ENCODE peak calls at places on chromosomes 1 and 21, in five cellular contexts. One of them, this sample, is unnamed.

GRCh38 chr1:168535536-168535935 is 8.3 kb downstream of the XCL2 start:
- DNase-seq in sigmoid colon: no peak
- DNase-seq in esophagus muscularis mucosa: no peak
- DNase-seq in HCT116: no peak
- DNase-seq in HL-60: peak
- DNase-seq in this sample: no peak

GRCh38 chr21:41283211-41283818 is 33.3 kb upstream of the FAM3B start:
- DNase-seq in sigmoid colon: no peak
- DNase-seq in HCT116: peak
- DNase-seq in HL-60: peak
- DNase-seq in esophagus muscularis mucosa: peak
- DNase-seq in this sample: peak

GRCh38 chr1:78038491-78038939 is 7.3 kb upstream of the GIPC2 start:
- DNase-seq in sigmoid colon: no peak
- DNase-seq in HCT116: no peak
- DNase-seq in HL-60: no peak
- DNase-seq in esophagus muscularis mucosa: no peak
- DNase-seq in this sample: no peak

GRCh38 chr21:32499249-32500055 is 85.9 kb downstream of the TCP10L start:
- DNase-seq in HCT116: no peak
- DNase-seq in sigmoid colon: peak
- DNase-seq in HL-60: no peak
- DNase-seq in esophagus muscularis mucosa: no peak
- DNase-seq in this sample: no peak

GRCh38 chr1:113048064-113048463 is 24.9 kb upstream of the LRIG2 start:
- DNase-seq in HCT116: no peak
- DNase-seq in HL-60: no peak
- DNase-seq in sigmoid colon: no peak
- DNase-seq in esophagus muscularis mucosa: no peak
- DNase-seq in this sample: no peak

GRCh38 chr1:67566803-67567202 is 118.2 kb upstream of the GADD45A start:
- DNase-seq in esophagus muscularis mucosa: no peak
- DNase-seq in HL-60: no peak
- DNase-seq in HCT116: no peak
- DNase-seq in sigmoid colon: no peak
- DNase-seq in this sample: no peak

GRCh38 chr1:198534540-198535413 is 5.7 kb downstream of the ATP6V1G3 start:
- DNase-seq in sigmoid colon: no peak
- DNase-seq in HCT116: no peak
- DNase-seq in HL-60: no peak
- DNase-seq in esophagus muscularis mucosa: no peak
- DNase-seq in this sample: no peak

GRCh38 chr1:90926971-90927370 is 94.9 kb downstream of the ZNF644 start:
- DNase-seq in esophagus muscularis mucosa: no peak
- DNase-seq in HCT116: no peak
- DNase-seq in sigmoid colon: no peak
- DNase-seq in HL-60: no peak
- DNase-seq in this sample: no peak

GRCh38 chr1:1783320-1783719 is 5.0 kb upstream of the NADK start:
- DNase-seq in esophagus muscularis mucosa: no peak
- DNase-seq in HCT116: no peak
- DNase-seq in HL-60: no peak
- DNase-seq in sigmoid colon: no peak
- DNase-seq in this sample: no peak

GRCh38 chr1:197356723-197357533 is 88.9 kb downstream of the CRB1 start:
- DNase-seq in esophagus muscularis mucosa: no peak
- DNase-seq in HL-60: peak
- DNase-seq in sigmoid colon: no peak
- DNase-seq in HCT116: peak
- DNase-seq in this sample: peak

GRCh38 chr1:201946224-201946908 is at the start of gene LMOD1:
- DNase-seq in HCT116: no peak
- DNase-seq in sigmoid colon: peak
- DNase-seq in HL-60: no peak
- DNase-seq in esophagus muscularis mucosa: peak
- DNase-seq in this sample: no peak

GRCh38 chr1:24952413-24952841 is 22.4 kb upstream of the RUNX3 start:
- DNase-seq in sigmoid colon: no peak
- DNase-seq in HCT116: no peak
- DNase-seq in HL-60: peak
- DNase-seq in esophagus muscularis mucosa: no peak
- DNase-seq in this sample: no peak

GRCh38 chr21:46094401-46095105 is 3.4 kb upstream of the COL6A2 start:
- DNase-seq in esophagus muscularis mucosa: peak
- DNase-seq in HL-60: no peak
- DNase-seq in HCT116: no peak
- DNase-seq in sigmoid colon: no peak
- DNase-seq in this sample: no peak

GRCh38 chr1:185734929-185735666 is 907 bp downstream of the HMCN1 start:
- DNase-seq in sigmoid colon: no peak
- DNase-seq in HCT116: no peak
- DNase-seq in esophagus muscularis mucosa: no peak
- DNase-seq in HL-60: no peak
- DNase-seq in this sample: no peak

GRCh38 chr1:30755334-30755733 is 2.2 kb downstream of the LAPTM5 start:
- DNase-seq in sigmoid colon: no peak
- DNase-seq in HCT116: no peak
- DNase-seq in esophagus muscularis mucosa: no peak
- DNase-seq in HL-60: no peak
- DNase-seq in this sample: no peak
- H3K4me3 ChIP-seq in sigmoid colon: no peak
- H3K4me3 ChIP-seq in HCT116: no peak
- H3K4me3 ChIP-seq in esophagus muscularis mucosa: peak
- H3K4me3 ChIP-seq in HL-60: peak
- H3K4me3 ChIP-seq in this sample: no peak

DNA sequence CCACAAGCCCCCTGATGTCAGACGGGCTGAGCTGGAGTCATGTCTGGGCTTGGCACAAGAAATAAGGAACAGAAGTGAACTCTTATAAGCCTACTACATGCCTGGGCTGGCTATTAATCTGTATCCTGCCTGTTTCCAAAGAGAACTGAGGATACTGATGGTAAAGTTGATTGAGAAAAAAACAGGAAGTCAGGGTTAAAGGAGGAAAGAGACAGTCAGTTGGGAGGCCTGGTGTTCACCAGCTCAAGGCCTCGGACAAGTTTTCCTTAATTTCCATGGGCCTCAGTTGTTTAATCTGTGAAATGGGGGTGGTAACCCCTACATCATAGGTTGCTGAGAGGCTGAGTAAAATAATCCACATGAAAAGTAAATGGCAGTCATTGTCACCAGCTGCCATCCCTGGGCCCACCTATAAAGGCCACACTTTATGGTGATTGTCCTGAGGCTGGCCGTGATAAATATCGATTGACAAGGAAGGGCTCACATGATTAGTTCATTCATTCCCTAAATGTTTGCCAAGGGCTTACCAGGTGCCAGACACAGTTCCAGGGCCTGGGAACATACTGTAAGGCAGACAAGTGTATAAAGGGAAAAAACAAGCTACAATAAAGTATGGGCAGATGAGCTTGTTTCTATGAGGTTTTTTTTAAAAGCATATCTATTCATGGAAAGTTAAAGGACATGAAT is 2.8 kb downstream of the ALDH4A1 start:
- DNase-seq in HL-60: no peak
- DNase-seq in sigmoid colon: no peak
- DNase-seq in HCT116: no peak
- DNase-seq in esophagus muscularis mucosa: no peak
- DNase-seq in this sample: no peak
- TF ChIP-seq POLR2AphosphoS5 in HL-60: no peak
- TF ChIP-seq POLR2AphosphoS5 in sigmoid colon: no peak
- TF ChIP-seq POLR2AphosphoS5 in HCT116: no peak
- TF ChIP-seq POLR2AphosphoS5 in esophagus muscularis mucosa: no peak
- TF ChIP-seq POLR2AphosphoS5 in this sample: no peak

GRCh38 chr1:218081358-218081757 is 203.7 kb upstream of the RRP15 start:
- DNase-seq in esophagus muscularis mucosa: no peak
- DNase-seq in HL-60: no peak
- DNase-seq in sigmoid colon: no peak
- DNase-seq in HCT116: no peak
- DNase-seq in this sample: no peak

GRCh38 chr1:218079820-218080219 is 205.3 kb upstream of the RRP15 start:
- DNase-seq in esophagus muscularis mucosa: no peak
- DNase-seq in sigmoid colon: no peak
- DNase-seq in HCT116: no peak
- DNase-seq in HL-60: no peak
- DNase-seq in this sample: no peak

GRCh38 chr1:218079379-218079778 is 205.7 kb upstream of the RRP15 start:
- DNase-seq in sigmoid colon: no peak
- DNase-seq in HCT116: no peak
- DNase-seq in HL-60: no peak
- DNase-seq in esophagus muscularis mucosa: no peak
- DNase-seq in this sample: no peak

DNA sequence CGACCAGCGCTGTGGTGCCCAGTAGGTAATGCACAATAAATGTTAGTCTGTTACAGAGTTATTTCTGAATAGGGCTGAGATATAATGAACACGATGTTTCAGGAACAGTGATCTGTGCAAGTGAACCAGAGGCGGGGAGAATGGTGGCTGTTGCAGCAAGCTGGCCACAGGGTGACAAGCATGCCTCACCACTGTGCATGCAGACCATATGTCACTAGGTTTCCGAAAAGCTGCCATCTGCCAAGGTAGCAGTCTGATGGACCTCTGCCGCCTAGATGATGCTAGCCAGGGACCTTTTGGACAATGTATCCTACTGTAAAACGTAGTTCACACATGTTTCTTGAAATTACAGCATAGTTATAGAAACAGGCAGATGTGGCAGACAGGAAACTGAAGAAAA is 204.3 kb upstream of the RRP15 start:
- DNase-seq in HL-60: no peak
- DNase-seq in HCT116: no peak
- DNase-seq in sigmoid colon: no peak
- DNase-seq in esophagus muscularis mucosa: no peak
- DNase-seq in this sample: no peak
- H3K4me3 ChIP-seq in HL-60: no peak
- H3K4me3 ChIP-seq in HCT116: no peak
- H3K4me3 ChIP-seq in sigmoid colon: no peak
- H3K4me3 ChIP-seq in esophagus muscularis mucosa: no peak
- H3K4me3 ChIP-seq in this sample: no peak

GRCh38 chr1:36453051-36453450 is 2.8 kb upstream of the OSCP1 start:
- DNase-seq in sigmoid colon: no peak
- DNase-seq in HL-60: no peak
- DNase-seq in HCT116: no peak
- DNase-seq in esophagus muscularis mucosa: no peak
- DNase-seq in this sample: no peak

GRCh38 chr1:36448530-36449051 is 1.7 kb downstream of the OSCP1 start:
- DNase-seq in sigmoid colon: no peak
- DNase-seq in esophagus muscularis mucosa: no peak
- DNase-seq in HL-60: peak
- DNase-seq in HCT116: no peak
- DNase-seq in this sample: no peak

GRCh38 chr1:36447450-36447849 is 2.8 kb downstream of the OSCP1 start:
- DNase-seq in HL-60: no peak
- DNase-seq in sigmoid colon: no peak
- DNase-seq in HCT116: no peak
- DNase-seq in esophagus muscularis mucosa: no peak
- DNase-seq in this sample: no peak

GRCh38 chr1:36450919-36451305 is 661 bp upstream of the OSCP1 start:
- DNase-seq in sigmoid colon: no peak
- DNase-seq in HCT116: no peak
- DNase-seq in esophagus muscularis mucosa: no peak
- DNase-seq in HL-60: no peak
- DNase-seq in this sample: no peak

GRCh38 chr1:36450270-36450918 is at the start of gene OSCP1:
- DNase-seq in HCT116: peak
- DNase-seq in sigmoid colon: peak
- DNase-seq in HL-60: peak
- DNase-seq in esophagus muscularis mucosa: peak
- DNase-seq in this sample: peak
- TF ChIP-seq POLR2AphosphoS5 in HCT116: peak
- TF ChIP-seq POLR2AphosphoS5 in sigmoid colon: peak
- TF ChIP-seq POLR2AphosphoS5 in HL-60: no peak
- TF ChIP-seq POLR2AphosphoS5 in esophagus muscularis mucosa: peak
- TF ChIP-seq POLR2AphosphoS5 in this sample: peak

GRCh38 chr21:36707763-36708511 is 9.0 kb downstream of the SIM2 start:
- DNase-seq in HL-60: no peak
- DNase-seq in HCT116: no peak
- DNase-seq in sigmoid colon: peak
- DNase-seq in esophagus muscularis mucosa: no peak
- DNase-seq in this sample: no peak

GRCh38 chr21:36704958-36705678 is 6.2 kb downstream of the SIM2 start:
- DNase-seq in HL-60: no peak
- DNase-seq in sigmoid colon: peak
- DNase-seq in HCT116: no peak
- DNase-seq in esophagus muscularis mucosa: no peak
- DNase-seq in this sample: no peak

GRCh38 chr21:36705679-36706481 is 7.0 kb downstream of the SIM2 start:
- DNase-seq in esophagus muscularis mucosa: no peak
- DNase-seq in HL-60: no peak
- DNase-seq in HCT116: no peak
- DNase-seq in sigmoid colon: no peak
- DNase-seq in this sample: no peak

GRCh38 chr21:36706951-36707762 is 8.2 kb downstream of the SIM2 start:
- DNase-seq in esophagus muscularis mucosa: no peak
- DNase-seq in sigmoid colon: no peak
- DNase-seq in HCT116: no peak
- DNase-seq in HL-60: no peak
- DNase-seq in this sample: no peak

DNA sequence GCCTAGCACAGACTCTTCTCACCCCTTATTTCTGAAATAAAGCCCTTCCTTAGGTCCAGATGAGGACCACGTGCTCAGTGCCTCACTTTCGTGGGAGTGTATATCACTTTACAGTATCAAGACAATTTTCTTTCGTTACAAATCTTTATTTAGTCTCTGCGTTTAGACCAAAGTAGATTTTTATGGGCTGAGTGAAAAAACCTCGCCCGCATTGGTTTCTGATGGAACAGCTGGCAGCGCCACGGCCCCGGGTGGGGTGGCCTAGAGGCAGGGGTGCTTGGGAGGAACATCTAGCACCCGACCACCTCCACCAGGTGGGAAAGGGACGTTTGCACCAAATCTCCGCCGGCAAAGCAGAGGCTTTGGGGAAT is 7.6 kb downstream of the SIM2 start:
- DNase-seq in HCT116: no peak
- DNase-seq in esophagus muscularis mucosa: no peak
- DNase-seq in sigmoid colon: no peak
- DNase-seq in HL-60: no peak
- DNase-seq in this sample: no peak
- H3K4me3 ChIP-seq in HCT116: no peak
- H3K4me3 ChIP-seq in esophagus muscularis mucosa: no peak
- H3K4me3 ChIP-seq in sigmoid colon: no peak
- H3K4me3 ChIP-seq in HL-60: no peak
- H3K4me3 ChIP-seq in this sample: no peak